ENCODE peak calls at places on chromosomes 16 and 17, in four cellular contexts. A is heart left ventricle; P is GM23248; M is CD8-positive, alpha-beta T cell. V is an unnamed sample. For H3K4me1, the result is how much of the 10 kb centered on the place peaks cover.

GRCh38 chr16:12976936-12977335 is 75.5 kb downstream of the SHISA9 start:
- DNase-seq in A (no peak), P (no peak), M (no peak), V (no peak)

GRCh38 chr16:84184775-84185174 is 2.1 kb downstream of the TAF1C start:
- DNase-seq in A (no peak), P (no peak), M (no peak), V (no peak)

GRCh38 chr16:75250809-75251279 is 580 bp downstream of the BCAR1 start:
- DNase-seq in A (no peak), P (peak), M (no peak), V (peak)

GRCh38 chr17:43655702-43656275 is 5.9 kb downstream of the MEOX1 start:
- DNase-seq in A (no peak), P (no peak), M (no peak), V (no peak)

GRCh38 chr16:68475071-68475470 is 26.8 kb upstream of the SMPD3 start:
- DNase-seq in A (no peak), P (no peak), M (no peak), V (peak)

GRCh38 chr17:74442670-74443515 is 11.0 kb downstream of the GPRC5C start:
- DNase-seq in A (peak), P (peak), M (peak), V (peak)

GRCh38 chr16:48035142-48035541 is 120.7 kb downstream of the ABCC12 start:
- DNase-seq in A (no peak), P (no peak), M (no peak), V (no peak)

GRCh38 chr16:66891360-66891759 is 11.0 kb downstream of the PDP2 start:
- DNase-seq in A (no peak), P (no peak), M (no peak), V (no peak)

GRCh38 chr17:45117848-45118646 is 14.3 kb downstream of the PLCD3 start:
- DNase-seq in A (no peak), P (no peak), M (peak), V (no peak)

GRCh38 chr17:45118691-45119090 is 13.6 kb downstream of the PLCD3 start:
- DNase-seq in A (no peak), P (no peak), M (peak), V (no peak)

GRCh38 chr17:45121055-45121454 is 11.3 kb downstream of the PLCD3 start:
- DNase-seq in A (no peak), P (no peak), M (peak), V (no peak)

GRCh38 chr17:45119964-45120363 is 12.4 kb downstream of the PLCD3 start:
- DNase-seq in A (no peak), P (no peak), M (peak), V (no peak)

GRCh38 chr17:45120558-45120957 is 11.8 kb downstream of the PLCD3 start:
- DNase-seq in A (no peak), P (no peak), M (peak), V (no peak)
- H3K27ac ChIP-seq in A (no peak), P (no peak), M (no peak), V (no peak)

GRCh38 chr17:81084691-81085419 is 49.9 kb downstream of the BAIAP2 start:
- DNase-seq in A (peak), P (no peak), M (no peak), V (no peak)
- H3K4me1 ChIP-seq in A (under half), P (under half), M (under half), V (under half)

DNA sequence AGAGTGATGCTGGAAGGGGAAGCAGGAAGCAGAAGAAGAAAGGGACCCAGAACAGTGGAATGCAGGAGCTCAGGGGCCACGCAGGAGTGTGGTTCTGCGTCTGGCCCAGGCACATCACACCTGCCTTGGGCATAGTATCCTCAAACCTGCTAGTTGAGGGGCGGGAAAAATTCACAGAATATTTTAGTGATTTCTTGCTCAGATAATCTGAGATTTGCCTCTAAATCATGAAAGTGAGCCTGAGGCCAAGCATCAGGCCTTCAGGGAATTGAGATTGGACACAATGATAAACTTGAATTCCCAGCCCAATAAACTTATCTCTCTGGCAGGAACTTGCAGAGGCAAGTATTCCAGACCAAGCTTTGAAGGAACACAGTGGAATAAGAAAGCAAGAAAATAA is 48.5 kb upstream of the CCL2 start:
- DNase-seq in A (no peak), P (no peak), M (no peak), V (no peak)
- H3K27ac ChIP-seq in A (peak), P (no peak), M (no peak), V (no peak)

GRCh38 chr17:57357392-57357784 is 101.1 kb downstream of the MSI2 start:
- DNase-seq in A (peak), P (no peak), M (no peak), V (no peak)

GRCh38 chr17:57356722-57357391 is 100.5 kb downstream of the MSI2 start:
- DNase-seq in A (no peak), P (no peak), M (no peak), V (no peak)

GRCh38 chr17:57360266-57360665 is 103.9 kb downstream of the MSI2 start:
- DNase-seq in A (no peak), P (no peak), M (no peak), V (no peak)

GRCh38 chr17:57356153-57356721 is 99.9 kb downstream of the MSI2 start:
- DNase-seq in A (no peak), P (no peak), M (no peak), V (no peak)

DNA sequence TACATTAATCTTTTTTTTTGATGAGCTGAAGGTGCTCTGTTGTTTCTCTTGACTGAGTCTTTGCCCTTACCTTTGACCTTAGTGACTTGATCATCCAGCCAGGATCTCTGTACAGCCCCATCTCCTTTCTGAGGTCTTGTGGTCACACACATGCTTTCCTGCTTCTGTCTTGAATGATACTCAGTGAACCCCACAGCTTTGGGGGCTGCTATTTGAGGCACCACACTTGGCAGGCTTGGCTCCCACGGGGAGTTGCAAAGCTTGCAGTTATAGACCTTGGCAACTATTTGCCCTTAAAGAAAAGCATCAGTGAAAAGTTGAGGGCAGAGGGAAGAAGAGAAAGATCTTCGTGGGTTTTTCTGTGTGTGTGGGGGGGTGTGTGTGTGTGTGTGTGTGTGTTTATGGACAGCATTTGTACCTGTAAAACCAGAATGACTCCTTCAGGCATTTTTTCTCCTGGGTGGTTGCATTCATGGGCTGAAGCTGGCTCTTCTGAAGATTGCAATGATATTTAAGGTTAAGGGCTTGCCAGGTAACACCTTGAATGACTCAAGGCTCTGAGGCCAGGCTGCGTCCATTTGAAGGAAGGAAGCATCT is 101.6 kb downstream of the MSI2 start:
- DNase-seq in A (no peak), P (no peak), M (no peak), V (no peak)
- H3K4me1 ChIP-seq in A (under half), P (under half), M (under half), V (under half)

GRCh38 chr17:4293572-4293971 is 29.8 kb upstream of the ANKFY1 start:
- DNase-seq in A (no peak), P (no peak), M (no peak), V (no peak)
- H3K27ac ChIP-seq in A (no peak), P (no peak), M (no peak), V (no peak)

DNA sequence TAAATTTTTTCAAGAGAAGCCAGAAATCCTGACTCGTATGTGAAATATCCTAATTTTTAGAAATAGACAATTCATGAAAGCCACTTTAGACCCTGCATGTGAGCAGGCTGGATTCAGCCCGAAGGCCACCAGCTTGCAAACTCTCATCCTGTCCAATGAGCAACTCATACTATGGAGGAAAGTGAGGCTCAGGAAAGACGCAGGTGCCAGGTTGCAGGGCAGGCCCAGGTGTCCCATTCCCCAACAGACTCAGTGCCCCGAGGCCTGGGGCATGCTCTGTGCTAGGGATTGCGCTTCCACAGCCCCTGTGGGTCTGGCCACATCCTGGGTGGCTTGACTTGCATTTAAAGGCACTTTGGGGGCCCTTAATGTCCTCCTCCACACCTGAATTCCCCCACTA is 16.7 kb upstream of the RASD1 start:
- DNase-seq in A (no peak), P (peak), M (no peak), V (no peak)
- H3K4me1 ChIP-seq in A (under half), P (under half), M (under half), V (under half)

V was measured in small intestine.